ENCODE peak calls at places on chromosome 3, in five cellular contexts. A is putamen, H is MCF 10A, E is RPMI7951, P is GM23248. C is an unnamed sample.
A peak's percentile ranks its signal among the peaks of the same experiment; 100 is the strongest.

GRCh38 chr3:126258670-126259069 is 78.3 kb upstream of the ALDH1L1 start:
- DNase-seq in A (no peak), H (no peak), E (peak; percentile 39), P (peak; percentile 40), C (no peak)

GRCh38 chr3:65356331-65357286 is 668.8 kb upstream of the ADAMTS9 start:
- DNase-seq in A (no peak), H (no peak), E (peak; percentile 13), P (peak; percentile 34), C (no peak)

GRCh38 chr3:42739401-42740158 is 33.5 kb downstream of the CCDC13 start:
- DNase-seq in A (peak; percentile 93), H (no peak), E (no peak), P (no peak), C (no peak)

GRCh38 chr3:109900774-109901173 is 563.4 kb upstream of the DPPA4 start:
- DNase-seq in A (no peak), H (no peak), E (no peak), P (no peak), C (no peak)

GRCh38 chr3:75727985-75728384 is 57.4 kb downstream of the ZNF717 start:
- DNase-seq in A (no peak), H (no peak), E (no peak), P (no peak), C (no peak)

GRCh38 chr3:46695962-46696922 is 2.8 kb upstream of the ALS2CL start:
- DNase-seq in A (no peak), H (peak; percentile 32), E (peak; percentile 53), P (peak; percentile 81), C (no peak)

GRCh38 chr3:54278960-54279359 is 156.6 kb downstream of the CACNA2D3 start:
- DNase-seq in A (no peak), H (peak; percentile 42), E (peak; percentile 56), P (no peak), C (no peak)

GRCh38 chr3:176514297-176514696 is 683.0 kb downstream of the TBL1XR1 start:
- DNase-seq in A (no peak), H (peak; percentile 54), E (peak; percentile 49), P (peak; percentile 47), C (no peak)

GRCh38 chr3:4824948-4825325 is 154.3 kb upstream of the BHLHE40 start:
- DNase-seq in A (peak; percentile 48), H (peak; percentile 72), E (peak; percentile 90), P (peak; percentile 93), C (peak; percentile 98)

GRCh38 chr3:185216587-185216918 is 37.3 kb downstream of the EHHADH start:
- DNase-seq in A (no peak), H (no peak), E (peak; percentile 58), P (no peak), C (no peak)

C was measured in kidney glomerular epithelial cell.